ENCODE peak calls at places on chromosomes 4 and X, in five cellular contexts. One of them, this sample, is unnamed.

GRCh38 chr4:384311-385010 is 46.8 kb downstream of the ZNF141 start:
- DNase-seq in Ammon's horn: no peak
- DNase-seq in M059J: no peak
- DNase-seq in NCI-H69: no peak
- DNase-seq in astrocyte of the cerebellum: no peak
- DNase-seq in this sample: no peak

GRCh38 chr4:175330652-175331051 is 412.5 kb downstream of the ADAM29 start:
- DNase-seq in Ammon's horn: no peak
- DNase-seq in M059J: no peak
- DNase-seq in NCI-H69: no peak
- DNase-seq in astrocyte of the cerebellum: no peak
- DNase-seq in this sample: peak; percentile 85

GRCh38 chrX:71372388-71372787 is 6.2 kb downstream of the TAF1 start:
- DNase-seq in astrocyte of the cerebellum: no peak
- DNase-seq in NCI-H69: no peak
- DNase-seq in M059J: no peak
- DNase-seq in Ammon's horn: no peak
- DNase-seq in this sample: no peak

GRCh38 chr4:167885071-167885470 is 207.3 kb upstream of the ANXA10 start:
- DNase-seq in astrocyte of the cerebellum: no peak
- DNase-seq in M059J: no peak
- DNase-seq in Ammon's horn: no peak
- DNase-seq in NCI-H69: no peak
- DNase-seq in this sample: no peak

GRCh38 chrX:31038585-31039326 is 33.1 kb downstream of the FTHL17 start:
- DNase-seq in M059J: peak; percentile 12
- DNase-seq in Ammon's horn: peak; percentile 62
- DNase-seq in NCI-H69: peak; percentile 50
- DNase-seq in astrocyte of the cerebellum: peak; percentile 11
- DNase-seq in this sample: peak; percentile 40

GRCh38 chr4:3044812-3045499 is 29.4 kb downstream of the HTT-AS start:
- DNase-seq in Ammon's horn: no peak
- DNase-seq in M059J: no peak
- DNase-seq in NCI-H69: no peak
- DNase-seq in astrocyte of the cerebellum: no peak
- DNase-seq in this sample: no peak

GRCh38 chr4:1210241-1210841 is 38.0 kb upstream of the SPON2 start:
- DNase-seq in astrocyte of the cerebellum: no peak
- DNase-seq in NCI-H69: no peak
- DNase-seq in Ammon's horn: no peak
- DNase-seq in M059J: no peak
- DNase-seq in this sample: no peak

GRCh38 chr4:105234582-105234981 is 87.9 kb downstream of the TET2 start:
- DNase-seq in NCI-H69: no peak
- DNase-seq in astrocyte of the cerebellum: no peak
- DNase-seq in Ammon's horn: no peak
- DNase-seq in M059J: no peak
- DNase-seq in this sample: no peak

GRCh38 chr4:37812713-37813112 is 13.8 kb upstream of the PGM2 start:
- DNase-seq in astrocyte of the cerebellum: no peak
- DNase-seq in M059J: peak; percentile 84
- DNase-seq in NCI-H69: no peak
- DNase-seq in Ammon's horn: no peak
- DNase-seq in this sample: peak; percentile 91